ENCODE peak calls at places on chromosomes 16 and 17, in seven cellular contexts. One of them, this sample, is unnamed.
A peak's percentile ranks its signal among the peaks of the same experiment; 100 is the strongest.

GRCh38 chr16:54282202-54282922 is 4.2 kb downstream of the IRX3 start:
- DNase-seq in AG04450: no peak
- DNase-seq in NCI-H1092 treated with DMSO at 0.1 percent for 48 hours: no peak
- DNase-seq in activated gamma-delta T cell treated with anti-CD3 and anti-CD28 coated beads, Interleukin-2, amount 50 U/mL, for 16 hours: no peak
- DNase-seq in fibroblast of lung: peak; percentile 13
- DNase-seq in HT-29: peak; percentile 32
- DNase-seq in activated T-cell treated with anti-CD3 and anti-CD28 coated beads for 1 hour: no peak
- DNase-seq in this sample: no peak

GRCh38 chr16:62832214-62832613 is 796.0 kb upstream of the CDH8 start:
- DNase-seq in AG04450: no peak
- DNase-seq in NCI-H1092 treated with DMSO at 0.1 percent for 48 hours: no peak
- DNase-seq in activated gamma-delta T cell treated with anti-CD3 and anti-CD28 coated beads, Interleukin-2, amount 50 U/mL, for 16 hours: no peak
- DNase-seq in fibroblast of lung: no peak
- DNase-seq in HT-29: no peak
- DNase-seq in activated T-cell treated with anti-CD3 and anti-CD28 coated beads for 1 hour: no peak
- DNase-seq in this sample: no peak

GRCh38 chr17:50279181-50279526 is 4.9 kb downstream of the TMEM92 start:
- DNase-seq in AG04450: no peak
- DNase-seq in NCI-H1092 treated with DMSO at 0.1 percent for 48 hours: no peak
- DNase-seq in activated gamma-delta T cell treated with anti-CD3 and anti-CD28 coated beads, Interleukin-2, amount 50 U/mL, for 16 hours: no peak
- DNase-seq in fibroblast of lung: no peak
- DNase-seq in HT-29: peak; percentile 46
- DNase-seq in activated T-cell treated with anti-CD3 and anti-CD28 coated beads for 1 hour: no peak
- DNase-seq in this sample: no peak

GRCh38 chr17:47888293-47888692 is 7.7 kb upstream of the SP2 start:
- DNase-seq in AG04450: no peak
- DNase-seq in NCI-H1092 treated with DMSO at 0.1 percent for 48 hours: no peak
- DNase-seq in activated gamma-delta T cell treated with anti-CD3 and anti-CD28 coated beads, Interleukin-2, amount 50 U/mL, for 16 hours: no peak
- DNase-seq in fibroblast of lung: no peak
- DNase-seq in HT-29: no peak
- DNase-seq in activated T-cell treated with anti-CD3 and anti-CD28 coated beads for 1 hour: no peak
- DNase-seq in this sample: no peak

GRCh38 chr17:10067446-10068143 is 130.8 kb downstream of the GAS7 start:
- DNase-seq in AG04450: no peak
- DNase-seq in NCI-H1092 treated with DMSO at 0.1 percent for 48 hours: no peak
- DNase-seq in activated gamma-delta T cell treated with anti-CD3 and anti-CD28 coated beads, Interleukin-2, amount 50 U/mL, for 16 hours: no peak
- DNase-seq in fibroblast of lung: no peak
- DNase-seq in HT-29: no peak
- DNase-seq in activated T-cell treated with anti-CD3 and anti-CD28 coated beads for 1 hour: no peak
- DNase-seq in this sample: no peak

GRCh38 chr17:44203731-44204452 is 4.2 kb upstream of the ATXN7L3 start:
- DNase-seq in AG04450: no peak
- DNase-seq in NCI-H1092 treated with DMSO at 0.1 percent for 48 hours: peak; percentile 10
- DNase-seq in activated gamma-delta T cell treated with anti-CD3 and anti-CD28 coated beads, Interleukin-2, amount 50 U/mL, for 16 hours: no peak
- DNase-seq in fibroblast of lung: peak; percentile 40
- DNase-seq in HT-29: peak; percentile 58
- DNase-seq in activated T-cell treated with anti-CD3 and anti-CD28 coated beads for 1 hour: no peak
- DNase-seq in this sample: peak; percentile 26

GRCh38 chr16:86305440-86305839 is 204.9 kb upstream of the FOXF1 start:
- DNase-seq in AG04450: no peak
- DNase-seq in NCI-H1092 treated with DMSO at 0.1 percent for 48 hours: no peak
- DNase-seq in activated gamma-delta T cell treated with anti-CD3 and anti-CD28 coated beads, Interleukin-2, amount 50 U/mL, for 16 hours: no peak
- DNase-seq in fibroblast of lung: no peak
- DNase-seq in HT-29: no peak
- DNase-seq in activated T-cell treated with anti-CD3 and anti-CD28 coated beads for 1 hour: no peak
- DNase-seq in this sample: no peak

GRCh38 chr17:55965051-55965450 is 188.2 kb upstream of the ANKFN1 start:
- DNase-seq in AG04450: no peak
- DNase-seq in NCI-H1092 treated with DMSO at 0.1 percent for 48 hours: no peak
- DNase-seq in activated gamma-delta T cell treated with anti-CD3 and anti-CD28 coated beads, Interleukin-2, amount 50 U/mL, for 16 hours: no peak
- DNase-seq in fibroblast of lung: no peak
- DNase-seq in HT-29: no peak
- DNase-seq in activated T-cell treated with anti-CD3 and anti-CD28 coated beads for 1 hour: no peak
- DNase-seq in this sample: no peak

GRCh38 chr17:21313320-21313719 is 28.8 kb downstream of the MAP2K3 start:
- DNase-seq in AG04450: no peak
- DNase-seq in NCI-H1092 treated with DMSO at 0.1 percent for 48 hours: no peak
- DNase-seq in activated gamma-delta T cell treated with anti-CD3 and anti-CD28 coated beads, Interleukin-2, amount 50 U/mL, for 16 hours: no peak
- DNase-seq in fibroblast of lung: no peak
- DNase-seq in HT-29: no peak
- DNase-seq in activated T-cell treated with anti-CD3 and anti-CD28 coated beads for 1 hour: no peak
- DNase-seq in this sample: no peak

GRCh38 chr17:40980594-40980993 is 3.5 kb downstream of the KRT40 start:
- DNase-seq in AG04450: no peak
- DNase-seq in NCI-H1092 treated with DMSO at 0.1 percent for 48 hours: no peak
- DNase-seq in activated gamma-delta T cell treated with anti-CD3 and anti-CD28 coated beads, Interleukin-2, amount 50 U/mL, for 16 hours: no peak
- DNase-seq in fibroblast of lung: peak; percentile 53
- DNase-seq in HT-29: no peak
- DNase-seq in activated T-cell treated with anti-CD3 and anti-CD28 coated beads for 1 hour: no peak
- DNase-seq in this sample: no peak

GRCh38 chr17:58986005-58986404 is 120.7 kb downstream of the TRIM37 start:
- DNase-seq in AG04450: no peak
- DNase-seq in NCI-H1092 treated with DMSO at 0.1 percent for 48 hours: no peak
- DNase-seq in activated gamma-delta T cell treated with anti-CD3 and anti-CD28 coated beads, Interleukin-2, amount 50 U/mL, for 16 hours: no peak
- DNase-seq in fibroblast of lung: no peak
- DNase-seq in HT-29: no peak
- DNase-seq in activated T-cell treated with anti-CD3 and anti-CD28 coated beads for 1 hour: no peak
- DNase-seq in this sample: no peak

GRCh38 chr17:74332763-74333220 is 6.8 kb downstream of the KIF19 start:
- DNase-seq in AG04450: no peak
- DNase-seq in NCI-H1092 treated with DMSO at 0.1 percent for 48 hours: peak; percentile 97
- DNase-seq in activated gamma-delta T cell treated with anti-CD3 and anti-CD28 coated beads, Interleukin-2, amount 50 U/mL, for 16 hours: no peak
- DNase-seq in fibroblast of lung: no peak
- DNase-seq in HT-29: no peak
- DNase-seq in activated T-cell treated with anti-CD3 and anti-CD28 coated beads for 1 hour: no peak
- DNase-seq in this sample: no peak

GRCh38 chr16:61150351-61150750 is 885.9 kb downstream of the CDH8 start:
- DNase-seq in AG04450: no peak
- DNase-seq in NCI-H1092 treated with DMSO at 0.1 percent for 48 hours: no peak
- DNase-seq in activated gamma-delta T cell treated with anti-CD3 and anti-CD28 coated beads, Interleukin-2, amount 50 U/mL, for 16 hours: no peak
- DNase-seq in fibroblast of lung: no peak
- DNase-seq in HT-29: no peak
- DNase-seq in activated T-cell treated with anti-CD3 and anti-CD28 coated beads for 1 hour: no peak
- DNase-seq in this sample: no peak

GRCh38 chr17:74809031-74809430 is 32.9 kb upstream of the NAT9 start:
- DNase-seq in AG04450: no peak
- DNase-seq in NCI-H1092 treated with DMSO at 0.1 percent for 48 hours: no peak
- DNase-seq in activated gamma-delta T cell treated with anti-CD3 and anti-CD28 coated beads, Interleukin-2, amount 50 U/mL, for 16 hours: no peak
- DNase-seq in fibroblast of lung: no peak
- DNase-seq in HT-29: no peak
- DNase-seq in activated T-cell treated with anti-CD3 and anti-CD28 coated beads for 1 hour: no peak
- DNase-seq in this sample: no peak

GRCh38 chr16:57771141-57771785 is 31.0 kb downstream of the KIFC3 start:
- DNase-seq in AG04450: no peak
- DNase-seq in NCI-H1092 treated with DMSO at 0.1 percent for 48 hours: no peak
- DNase-seq in activated gamma-delta T cell treated with anti-CD3 and anti-CD28 coated beads, Interleukin-2, amount 50 U/mL, for 16 hours: no peak
- DNase-seq in fibroblast of lung: no peak
- DNase-seq in HT-29: no peak
- DNase-seq in activated T-cell treated with anti-CD3 and anti-CD28 coated beads for 1 hour: no peak
- DNase-seq in this sample: no peak